ENCODE peak calls at places on chromosomes 12 and 14, in seven cellular contexts. E, N, D, X, P, Q and I are unnamed samples.
A peak's percentile ranks its signal among the peaks of the same experiment; 100 is the strongest.

GRCh38 chr12:45183263-45183662 is 32.6 kb upstream of the ANO6 start:
- DNase-seq in E (no peak), N (no peak), D (no peak), X (no peak), P (no peak), Q (no peak), I (no peak)

GRCh38 chr12:31859232-31859977 is 99.8 kb upstream of the RESF1 start:
- DNase-seq in E (peak; percentile 63), N (no peak), D (no peak), X (no peak), P (no peak), Q (no peak), I (no peak)

GRCh38 chr12:27474344-27474743 is 27.8 kb downstream of the SMCO2 start:
- DNase-seq in E (no peak), N (no peak), D (no peak), X (no peak), P (no peak), Q (no peak), I (no peak)

GRCh38 chr12:108720757-108721514 is 10.4 kb downstream of the CORO1C start:
- DNase-seq in E (no peak), N (no peak), D (no peak), X (no peak), P (no peak), Q (no peak), I (no peak)

GRCh38 chr14:77955816-77956796 is 156.2 kb downstream of the ADCK1 start:
- DNase-seq in E (no peak), N (no peak), D (no peak), X (no peak), P (no peak), Q (no peak), I (no peak)

GRCh38 chr12:71797506-71797905 is 42.1 kb upstream of the TBC1D15 start:
- DNase-seq in E (no peak), N (no peak), D (no peak), X (no peak), P (no peak), Q (no peak), I (no peak)

GRCh38 chr14:76986261-76986565 is 42.3 kb downstream of the IRF2BPL start:
- DNase-seq in E (no peak), N (no peak), D (no peak), X (no peak), P (no peak), Q (no peak), I (no peak)

GRCh38 chr14:64186231-64187129 is 107.7 kb downstream of the ESR2 start:
- DNase-seq in E (no peak), N (no peak), D (no peak), X (peak; percentile 70), P (no peak), Q (no peak), I (no peak)

GRCh38 chr12:109544955-109545531 is 28.3 kb downstream of the MMAB start:
- DNase-seq in E (no peak), N (no peak), D (no peak), X (no peak), P (no peak), Q (no peak), I (no peak)

GRCh38 chr12:13425766-13426165 is 229.2 kb downstream of the EMP1 start:
- DNase-seq in E (no peak), N (no peak), D (no peak), X (no peak), P (peak; percentile 13), Q (no peak), I (no peak)

GRCh38 chr14:99628832-99629618 is 15.9 kb upstream of the HHIPL1 start:
- DNase-seq in E (no peak), N (peak; percentile 90), D (peak; percentile 86), X (peak; percentile 87), P (no peak), Q (peak; percentile 74), I (no peak)

GRCh38 chr14:88005978-88006851 is 1.3 kb downstream of the GPR65 start:
- DNase-seq in E (peak; percentile 77), N (no peak), D (no peak), X (no peak), P (no peak), Q (no peak), I (peak; percentile 32)

GRCh38 chr14:45716506-45716905 is 463.5 kb upstream of the MIS18BP1 start:
- DNase-seq in E (no peak), N (no peak), D (no peak), X (no peak), P (no peak), Q (no peak), I (no peak)

GRCh38 chr12:124545508-124546418 is 21.6 kb downstream of the NCOR2 start:
- DNase-seq in E (peak; percentile 76), N (no peak), D (no peak), X (no peak), P (no peak), Q (no peak), I (no peak)

GRCh38 chr14:56116128-56116900 is 1.9 kb upstream of the PELI2 start:
- DNase-seq in E (no peak), N (peak; percentile 60), D (no peak), X (no peak), P (no peak), Q (no peak), I (no peak)

GRCh38 chr12:92124708-92125067 is 21.0 kb downstream of the BTG1 start:
- DNase-seq in E (no peak), N (no peak), D (no peak), X (no peak), P (no peak), Q (no peak), I (no peak)

GRCh38 chr12:116075251-116075650 is 202.2 kb downstream of the MED13L start:
- DNase-seq in E (no peak), N (no peak), D (no peak), X (no peak), P (no peak), Q (no peak), I (no peak)

GRCh38 chr12:82912406-82912805 is 225.7 kb downstream of the TMTC2 start:
- DNase-seq in E (no peak), N (no peak), D (no peak), X (no peak), P (no peak), Q (no peak), I (no peak)

GRCh38 chr12:67710582-67710981 is 62.0 kb downstream of the DYRK2 start:
- DNase-seq in E (peak; percentile 64), N (no peak), D (no peak), X (peak; percentile 59), P (no peak), Q (peak; percentile 50), I (no peak)

GRCh38 chr14:77375973-77376372 is 921 bp downstream of the TMED8 start:
- DNase-seq in E (no peak), N (no peak), D (no peak), X (no peak), P (no peak), Q (no peak), I (no peak)

GRCh38 chr12:68236421-68237059 is 10.9 kb upstream of the IL26 start:
- DNase-seq in E (peak; percentile 40), N (no peak), D (no peak), X (no peak), P (no peak), Q (no peak), I (no peak)

GRCh38 chr12:54438506-54438905 is 19.4 kb upstream of the ITGA5 start:
- DNase-seq in E (no peak), N (no peak), D (no peak), X (no peak), P (no peak), Q (no peak), I (no peak)

GRCh38 chr12:54439096-54439495 is 20.0 kb upstream of the ITGA5 start:
- DNase-seq in E (no peak), N (no peak), D (no peak), X (no peak), P (no peak), Q (no peak), I (no peak)

GRCh38 chr12:54442071-54442470 is 23.0 kb upstream of the ITGA5 start:
- DNase-seq in E (no peak), N (no peak), D (no peak), X (no peak), P (no peak), Q (no peak), I (no peak)

GRCh38 chr12:54437697-54438096 is 18.6 kb upstream of the ITGA5 start:
- DNase-seq in E (no peak), N (no peak), D (no peak), X (no peak), P (no peak), Q (no peak), I (no peak)

GRCh38 chr12:54439521-54440255 is 20.6 kb upstream of the ITGA5 start:
- DNase-seq in E (no peak), N (no peak), D (no peak), X (no peak), P (no peak), Q (no peak), I (peak; percentile 48)
- TF ChIP-seq POLR2AphosphoS5 in E (no peak), N (peak; percentile 41), D (no peak), X (no peak), P (peak; percentile 67), Q (peak; percentile 61), I (no peak)

GRCh38 chr12:19946549-19946948 is 421.8 kb upstream of the PDE3A start:
- DNase-seq in E (no peak), N (no peak), D (no peak), X (no peak), P (no peak), Q (no peak), I (no peak)

GRCh38 chr12:19945559-19946485 is 422.5 kb upstream of the PDE3A start:
- DNase-seq in E (no peak), N (no peak), D (no peak), X (no peak), P (no peak), Q (no peak), I (no peak)

GRCh38 chr12:19937161-19937560 is 431.2 kb upstream of the PDE3A start:
- DNase-seq in E (no peak), N (no peak), D (no peak), X (no peak), P (no peak), Q (no peak), I (no peak)

GRCh38 chr12:19938031-19938430 is 430.3 kb upstream of the PDE3A start:
- DNase-seq in E (no peak), N (no peak), D (no peak), X (no peak), P (no peak), Q (no peak), I (no peak)

DNA sequence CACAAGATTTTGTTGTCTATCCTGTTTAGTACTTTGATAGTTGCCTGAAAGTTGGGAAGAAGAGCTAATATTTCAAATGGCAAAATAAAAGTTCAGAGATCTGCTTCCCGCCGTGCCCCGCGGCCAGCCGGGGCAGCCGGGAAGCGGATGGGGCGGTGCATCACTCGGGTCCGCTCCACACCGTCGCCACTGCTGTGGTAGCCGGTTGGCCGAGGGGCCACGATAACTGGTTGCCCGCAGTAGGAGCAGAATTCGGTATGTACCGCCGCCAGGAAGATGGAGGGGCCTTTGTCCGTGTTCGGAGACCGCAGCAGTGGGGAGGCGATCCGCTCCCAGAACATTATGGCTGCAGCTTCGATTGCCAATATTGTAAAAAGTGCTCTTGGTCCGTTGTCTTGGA is 427.2 kb upstream of the PDE3A start:
- DNase-seq in E (no peak), N (no peak), D (no peak), X (no peak), P (no peak), Q (no peak), I (no peak)
- H3K27ac ChIP-seq in E (no peak overlapping the region), N (no peak overlapping the region), D (no peak overlapping the region), X (no peak overlapping the region), P (no peak overlapping the region), Q (no peak overlapping the region), I (no peak overlapping the region)

GRCh38 chr14:101948666-101949205 is 15.6 kb upstream of the DYNC1H1 start:
- DNase-seq in E (no peak), N (peak; percentile 79), D (peak; percentile 54), X (no peak), P (no peak), Q (no peak), I (no peak)
- TF ChIP-seq POLR2AphosphoS5 in E (no peak), N (no peak), D (no peak), X (no peak), P (no peak), Q (no peak), I (no peak)

GRCh38 chr12:2637371-2637770 is 157.4 kb upstream of the FKBP4 start:
- DNase-seq in E (no peak), N (peak; percentile 27), D (peak; percentile 14), X (no peak), P (no peak), Q (no peak), I (no peak)
- H3K27ac ChIP-seq in E (no peak overlapping the region), N (no peak overlapping the region), D (no peak overlapping the region), X (no peak overlapping the region), P (no peak overlapping the region), Q (no peak overlapping the region), I (no peak overlapping the region)